ENCODE peak calls at places on chromosome 6, in five cellular contexts. R is left lung, Z is DND-41, K is lower lobe of right lung, P is psoas muscle. G is an unnamed sample. For H3K4me1, the result is how much of the 10 kb centered on the place peaks cover.

GRCh38 chr6:33172307-33173227 is 19.7 kb downstream of the COL11A2 start:
- ATAC-seq in R (peak), Z (no peak), K (no peak), P (peak), G (no peak)

GRCh38 chr6:156593893-156594292 is 183.3 kb upstream of the ARID1B start:
- ATAC-seq in R (no peak), Z (no peak), K (no peak), P (no peak), G (no peak)

GRCh38 chr6:12033770-12034169 is 21.7 kb downstream of the HIVEP1 start:
- ATAC-seq in R (peak), Z (no peak), K (peak), P (no peak), G (no peak)

GRCh38 chr6:167567142-167568033 is 242.5 kb downstream of the TTLL2 start:
- ATAC-seq in R (no peak), Z (no peak), K (peak), P (peak), G (no peak)

GRCh38 chr6:19472168-19472567 is 365.0 kb upstream of the ID4 start:
- ATAC-seq in R (no peak), Z (no peak), K (no peak), P (no peak), G (no peak)

GRCh38 chr6:36514554-36515456 is 32.5 kb downstream of the STK38 start:
- ATAC-seq in R (no peak), Z (no peak), K (no peak), P (no peak), G (no peak)

GRCh38 chr6:156379946-156380707 is 397.1 kb upstream of the ARID1B start:
- ATAC-seq in R (peak), Z (no peak), K (no peak), P (no peak), G (no peak)

GRCh38 chr6:99613705-99614429 is 7.2 kb downstream of the PRDM13 start:
- ATAC-seq in R (peak), Z (no peak), K (peak), P (peak), G (peak)

GRCh38 chr6:1285589-1286340 is 26.1 kb upstream of the FOXQ1 start:
- ATAC-seq in R (no peak), Z (no peak), K (no peak), P (no peak), G (no peak)

GRCh38 chr6:7974932-7975763 is 64.6 kb upstream of the TXNDC5 start:
- ATAC-seq in R (peak), Z (no peak), K (peak), P (peak), G (peak)

GRCh38 chr6:141394565-141395051 is 738.1 kb upstream of the GJE1 start:
- ATAC-seq in R (no peak), Z (no peak), K (peak), P (no peak), G (no peak)

GRCh38 chr6:41424370-41425058 is 89.1 kb downstream of the NCR2 start:
- ATAC-seq in R (peak), Z (peak), K (peak), P (peak), G (peak)

GRCh38 chr6:84078335-84078734 is 44.8 kb downstream of the MRAP2 start:
- ATAC-seq in R (no peak), Z (no peak), K (no peak), P (no peak), G (no peak)

GRCh38 chr6:90098025-90098474 is 198.6 kb downstream of the BACH2 start:
- ATAC-seq in R (peak), Z (peak), K (peak), P (peak), G (peak)

GRCh38 chr6:90098637-90099036 is 198.0 kb downstream of the BACH2 start:
- ATAC-seq in R (peak), Z (no peak), K (peak), P (peak), G (peak)

GRCh38 chr6:90101403-90101802 is 195.2 kb downstream of the BACH2 start:
- ATAC-seq in R (no peak), Z (no peak), K (no peak), P (no peak), G (no peak)

GRCh38 chr6:90097357-90097756 is 199.3 kb downstream of the BACH2 start:
- ATAC-seq in R (no peak), Z (no peak), K (no peak), P (no peak), G (no peak)

GRCh38 chr6:90100059-90100665 is 196.5 kb downstream of the BACH2 start:
- ATAC-seq in R (no peak), Z (no peak), K (no peak), P (no peak), G (no peak)
- H3K4me1 ChIP-seq in R (under half), Z (under half), K (under half), P (under half), G (under half)

GRCh38 chr6:14029605-14030004 is 88.0 kb upstream of the CD83 start:
- ATAC-seq in R (no peak), Z (no peak), K (no peak), P (no peak), G (no peak)
- H3K4me1 ChIP-seq in R (under half), Z (under half), K (under half), P (under half), G (under half)

GRCh38 chr6:56807335-56807991 is 147.4 kb upstream of the BEND6 start:
- ATAC-seq in R (no peak), Z (no peak), K (no peak), P (peak), G (no peak)
- H3K4me1 ChIP-seq in R (under half), Z (under half), K (under half), P (half or more), G (under half)

GRCh38 chr6:30719791-30720737 is at the start of gene TUBB:
- ATAC-seq in R (peak), Z (peak), K (peak), P (peak), G (peak)
- H3K4me1 ChIP-seq in R (half or more), Z (half or more), K (half or more), P (under half), G (under half)

DNA sequence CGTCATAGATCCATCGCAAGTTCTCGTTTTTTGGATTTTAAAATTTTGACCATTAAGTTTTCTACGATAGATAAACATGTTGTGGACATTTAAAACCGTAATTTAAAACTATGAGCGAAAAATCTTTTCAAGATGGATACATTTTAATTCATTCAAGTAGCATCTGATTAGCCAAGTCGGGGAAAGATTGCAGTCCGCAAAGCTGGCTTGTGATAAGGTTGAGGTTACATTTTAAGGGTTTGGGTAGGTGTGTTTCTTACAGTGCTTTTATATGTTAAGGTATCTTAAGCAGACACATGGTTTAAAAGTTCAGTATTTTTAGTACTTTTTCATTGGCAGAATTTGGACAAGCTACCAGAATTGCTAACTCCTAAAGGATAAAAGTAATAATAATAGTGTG is 1.2 kb downstream of the WTAP start:
- ATAC-seq in R (no peak), Z (no peak), K (no peak), P (no peak), G (no peak)
- H3K4me1 ChIP-seq in R (half or more), Z (half or more), K (half or more), P (half or more), G (under half)

GRCh38 chr6:133756046-133756445 is 132.9 kb upstream of the TCF21 start:
- ATAC-seq in R (no peak), Z (no peak), K (no peak), P (no peak), G (no peak)

GRCh38 chr6:133752129-133752528 is 136.8 kb upstream of the TCF21 start:
- ATAC-seq in R (no peak), Z (no peak), K (no peak), P (no peak), G (no peak)

GRCh38 chr6:133761706-133762105 is 127.2 kb upstream of the TCF21 start:
- ATAC-seq in R (peak), Z (no peak), K (no peak), P (no peak), G (peak)

GRCh38 chr6:133754298-133754697 is 134.6 kb upstream of the TCF21 start:
- ATAC-seq in R (no peak), Z (no peak), K (no peak), P (no peak), G (no peak)

DNA sequence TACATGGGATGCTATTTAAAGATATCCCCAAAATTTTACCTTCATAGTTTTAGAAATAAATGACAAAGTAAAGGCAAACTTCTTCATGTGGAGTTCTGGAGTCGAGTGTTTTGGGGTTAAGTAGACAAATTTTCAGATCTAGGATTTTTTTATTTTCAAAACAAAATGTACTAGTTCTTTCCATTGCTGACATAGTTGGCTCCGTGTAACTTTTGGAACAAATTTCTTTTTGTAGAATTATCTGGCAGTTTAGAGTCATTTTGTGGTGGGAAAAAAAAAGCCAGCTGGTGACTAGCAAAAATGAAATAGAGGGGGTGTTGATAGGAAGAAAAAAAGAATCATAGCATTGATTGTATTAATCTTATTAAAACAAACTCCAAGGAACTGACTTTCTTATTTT is 131.6 kb upstream of the TCF21 start:
- ATAC-seq in R (no peak), Z (no peak), K (no peak), P (no peak), G (no peak)
- H3K4me1 ChIP-seq in R (under half), Z (under half), K (under half), P (under half), G (under half)

GRCh38 chr6:34709386-34709785 is 12.8 kb upstream of the ILRUN start:
- ATAC-seq in R (peak), Z (no peak), K (peak), P (peak), G (peak)

GRCh38 chr6:34718867-34719441 is 22.4 kb upstream of the ILRUN start:
- ATAC-seq in R (peak), Z (no peak), K (no peak), P (no peak), G (no peak)

GRCh38 chr6:34717466-34717865 is 20.9 kb upstream of the ILRUN start:
- ATAC-seq in R (no peak), Z (no peak), K (no peak), P (no peak), G (no peak)

GRCh38 chr6:34714663-34715062 is 18.1 kb upstream of the ILRUN start:
- ATAC-seq in R (no peak), Z (no peak), K (no peak), P (no peak), G (no peak)
- H3K4me1 ChIP-seq in R (under half), Z (under half), K (under half), P (under half), G (under half)

DNA sequence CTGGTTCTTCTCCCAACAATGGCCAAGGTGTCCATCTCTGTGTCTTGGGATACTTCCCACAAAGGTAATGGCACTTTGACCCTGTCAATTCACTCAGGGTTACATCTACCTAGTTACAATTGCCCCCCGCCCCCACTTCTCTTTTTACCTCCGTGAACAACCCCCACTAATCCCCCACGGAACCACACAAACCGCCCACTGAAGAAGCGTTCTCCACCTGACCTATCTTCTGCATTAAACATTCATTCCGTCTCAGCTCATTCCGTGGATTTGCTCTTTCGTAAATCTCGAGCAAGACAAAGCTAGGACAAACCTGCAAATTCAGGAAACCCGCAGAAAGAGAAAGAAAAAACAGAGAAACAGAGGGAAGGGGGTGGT is 696 bp downstream of the TMEM30A start:
- ATAC-seq in R (peak), Z (no peak), K (no peak), P (no peak), G (no peak)
- H3K4me1 ChIP-seq in R (half or more), Z (half or more), K (half or more), P (under half), G (under half)

G was measured in gastroesophageal sphincter.